ENCODE peak calls at places on chromosomes 16 and 17, in five cellular contexts. C is H1, Z is SK-N-SH, K is GM12878, P is HepG2. L is an unnamed sample.

GRCh38 chr16:47358816-47359215 is 102.0 kb downstream of the ITFG1 start:
- DNase-seq in K (no peak), C (no peak), P (no peak), Z (no peak), L (no peak)

GRCh38 chr16:13439766-13440165 is 480.2 kb upstream of the ERCC4 start:
- DNase-seq in Z (no peak), K (no peak), C (no peak), P (no peak), L (no peak)

GRCh38 chr16:70438325-70438982 is 446 bp downstream of the ST3GAL2 start:
- DNase-seq in C (no peak), Z (no peak), K (no peak), P (no peak), L (peak; percentile 84)

GRCh38 chr17:43917348-43918025 is 10.2 kb upstream of the MPP2 start:
- DNase-seq in C (no peak), Z (no peak), P (no peak), K (no peak), L (peak; percentile 65)

GRCh38 chr17:3602499-3602898 is 6.7 kb downstream of the TRPV1 start:
- DNase-seq in P (peak; percentile 44), Z (peak; percentile 61), C (no peak), K (no peak), L (peak; percentile 75)

GRCh38 chr16:53291757-53292392 is 142.4 kb upstream of the RBL2 start:
- DNase-seq in P (no peak), Z (no peak), C (no peak), K (no peak), L (no peak)

GRCh38 chr17:44409309-44410028 is 20.0 kb upstream of the ITGA2B start:
- DNase-seq in Z (peak; percentile 33), C (no peak), P (no peak), K (no peak), L (no peak)

GRCh38 chr16:87581867-87582220 is 20.5 kb upstream of the JPH3 start:
- DNase-seq in Z (peak; percentile 58), C (no peak), P (peak; percentile 39), K (no peak), L (peak; percentile 78)

GRCh38 chr16:28924399-28924761 is 658 bp downstream of the RABEP2 start:
- DNase-seq in K (no peak), P (no peak), C (no peak), Z (no peak), L (no peak)

GRCh38 chr16:81485824-81486554 is 41.4 kb downstream of the CMIP start:
- DNase-seq in P (no peak), K (no peak), C (no peak), Z (no peak), L (no peak)

GRCh38 chr17:73281926-73282325 is 20.2 kb upstream of the CPSF4L start:
- DNase-seq in C (no peak), Z (no peak), P (no peak), K (peak; percentile 76), L (no peak)

GRCh38 chr16:21156767-21157467 is 1.6 kb upstream of the LDAF1 start:
- DNase-seq in K (no peak), P (peak; percentile 79), C (no peak), Z (peak; percentile 85), L (peak; percentile 66)

GRCh38 chr17:45863857-45864654 is 19.4 kb downstream of the SPPL2C start:
- DNase-seq in K (no peak), P (no peak), C (no peak), Z (no peak), L (no peak)

GRCh38 chr17:36665417-36665816 is 64.0 kb downstream of the MRM1 start:
- DNase-seq in C (no peak), P (no peak), K (no peak), Z (no peak), L (no peak)

GRCh38 chr17:1617620-1618174 is 10.9 kb downstream of the SLC43A2 start:
- DNase-seq in Z (no peak), C (no peak), K (no peak), P (no peak), L (peak; percentile 66)

GRCh38 chr16:87278191-87279093 is 38.8 kb downstream of the C16orf95 start:
- DNase-seq in C (peak; percentile 77), Z (peak; percentile 91), K (no peak), P (peak; percentile 62), L (peak; percentile 82)

GRCh38 chr17:34974794-34975428 is 5.4 kb upstream of the LIG3 start:
- DNase-seq in K (no peak), C (no peak), P (no peak), Z (no peak), L (no peak)

GRCh38 chr17:35001549-35001948 is 21.2 kb downstream of the LIG3 start:
- DNase-seq in K (no peak), P (no peak), C (no peak), Z (no peak), L (no peak)

GRCh38 chr16:84005391-84005790 is 37.2 kb downstream of the SLC38A8 start:
- DNase-seq in P (no peak), K (no peak), Z (no peak), C (no peak), L (no peak)

GRCh38 chr17:76869878-76870714 is 1.9 kb downstream of the MGAT5B start:
- DNase-seq in K (no peak), P (no peak), C (no peak), Z (no peak), L (peak; percentile 20)

GRCh38 chr16:75502916-75503605 is 7.8 kb upstream of the CHST6 start:
- DNase-seq in Z (no peak), P (no peak), C (no peak), K (no peak), L (no peak)

GRCh38 chr17:29063992-29064391 is 21.1 kb downstream of the PIPOX start:
- DNase-seq in C (no peak), P (no peak), K (no peak), Z (no peak), L (no peak)

GRCh38 chr16:28863929-28864886 is 565 bp downstream of the SH2B1 start:
- DNase-seq in K (no peak), P (no peak), C (no peak), Z (peak; percentile 60), L (no peak)

GRCh38 chr17:48011405-48012150 is 26.0 kb downstream of the COPZ2 start:
- DNase-seq in C (no peak), P (peak; percentile 38), K (no peak), Z (peak; percentile 59), L (peak; percentile 81)

GRCh38 chr16:4090476-4090875 is 25.8 kb downstream of the ADCY9 start:
- DNase-seq in K (no peak), P (no peak), Z (no peak), C (no peak), L (no peak)
- TF ChIP-seq CHD2 in K (no peak), P (no peak), Z (no peak), C (no peak), L (no peak)

GRCh38 chr17:79664925-79665738 is 54.3 kb upstream of the RBFOX3 start:
- DNase-seq in K (no peak), Z (peak; percentile 74), C (no peak), P (no peak), L (no peak)
- H3K9ac ChIP-seq in K (no peak overlapping the region), Z (no peak overlapping the region), C (no peak overlapping the region), P (no peak overlapping the region), L (no peak overlapping the region)

GRCh38 chr17:14197582-14197981 is 39.1 kb downstream of the CDRT15 start:
- DNase-seq in K (no peak), Z (no peak), P (no peak), C (no peak), L (no peak)
- TF ChIP-seq CHD2 in K (no peak), Z (no peak), P (no peak), C (no peak), L (no peak)

GRCh38 chr17:32995416-32995815 is 3.8 kb downstream of the SPACA3 start:
- DNase-seq in C (no peak), K (no peak), Z (no peak), P (no peak), L (no peak)

GRCh38 chr17:32993977-32994376 is 2.3 kb downstream of the SPACA3 start:
- DNase-seq in Z (no peak), C (no peak), P (no peak), K (no peak), L (no peak)

GRCh38 chr17:32998111-32998892 is 6.7 kb downstream of the SPACA3 start:
- DNase-seq in Z (peak; percentile 82), P (peak; percentile 35), C (peak; percentile 54), K (no peak), L (peak; percentile 87)

GRCh38 chr17:33002245-33002644 is 10.6 kb downstream of the SPACA3 start:
- DNase-seq in P (no peak), K (no peak), C (no peak), Z (no peak), L (no peak)

GRCh38 chr17:32998893-32999240 is 7.2 kb downstream of the SPACA3 start:
- DNase-seq in C (no peak), P (no peak), Z (no peak), K (no peak), L (no peak)
- H3K9ac ChIP-seq in C (no peak overlapping the region), P (no peak overlapping the region), Z (no peak overlapping the region), K (no peak overlapping the region), L (no peak overlapping the region)

DNA sequence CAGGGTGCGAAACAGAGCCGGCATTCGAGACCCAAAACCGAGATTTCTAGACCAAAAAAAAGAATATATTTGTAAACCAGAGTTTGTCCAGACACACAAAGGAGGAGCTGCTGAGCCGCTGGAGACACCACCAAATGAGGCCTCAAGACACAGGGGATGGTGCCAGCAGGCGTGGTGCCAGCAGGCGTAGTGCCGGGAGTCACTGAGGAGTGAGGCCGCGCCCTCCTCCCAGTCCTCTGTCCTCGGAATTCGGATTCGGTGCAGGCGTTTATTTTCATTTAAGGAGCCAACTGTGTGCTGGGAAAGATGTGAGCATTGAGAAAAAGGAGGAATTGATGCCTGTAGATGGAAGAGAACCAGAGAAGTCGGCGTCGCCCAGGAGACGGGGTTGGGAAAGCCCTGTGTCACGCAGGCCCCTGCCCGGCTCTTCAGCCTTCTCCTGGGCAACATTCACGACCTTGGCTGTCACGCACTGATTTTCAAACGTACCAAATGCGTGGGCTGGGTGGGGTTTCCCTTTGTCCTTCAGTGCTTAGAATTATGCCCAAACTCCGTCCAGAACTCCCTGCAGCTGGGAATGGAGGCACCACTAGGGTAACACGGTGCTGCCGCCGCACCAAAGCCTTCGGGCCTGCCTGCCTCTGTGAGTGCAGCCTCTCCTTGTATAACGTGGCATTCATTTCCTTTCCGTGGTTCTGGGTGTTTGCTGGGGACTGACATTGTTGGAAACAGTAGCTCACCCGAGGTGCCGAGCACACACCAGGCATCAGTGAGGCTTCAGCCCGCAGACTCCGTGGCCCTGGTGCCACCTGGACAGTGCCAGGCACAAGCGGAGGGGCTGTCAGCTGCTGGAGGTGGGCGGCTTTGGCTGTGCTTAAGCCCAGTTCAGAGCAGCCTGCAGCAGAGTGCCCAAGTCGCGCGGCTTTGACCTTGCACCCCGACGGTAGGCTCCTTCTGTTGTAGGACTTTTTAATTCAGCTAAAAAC is 49.0 kb upstream of the CHMP6 start:
- DNase-seq in P (no peak), C (no peak), K (no peak), Z (no peak), L (no peak)
- TF ChIP-seq CHD2 in P (no peak), C (no peak), K (no peak), Z (no peak), L (no peak)

GRCh38 chr17:57456622-57457021 is 200.3 kb downstream of the MSI2 start:
- DNase-seq in C (no peak), K (no peak), P (no peak), Z (no peak), L (no peak)

GRCh38 chr17:57461082-57461481 is 204.8 kb downstream of the MSI2 start:
- DNase-seq in P (no peak), C (no peak), K (no peak), Z (no peak), L (no peak)

GRCh38 chr17:57457188-57457587 is 200.9 kb downstream of the MSI2 start:
- DNase-seq in P (no peak), K (no peak), C (no peak), Z (no peak), L (no peak)

GRCh38 chr17:57459286-57459915 is 203.1 kb downstream of the MSI2 start:
- DNase-seq in K (no peak), Z (no peak), P (peak; percentile 100), C (no peak), L (peak; percentile 67)

GRCh38 chr17:57458718-57459285 is 202.5 kb downstream of the MSI2 start:
- DNase-seq in Z (no peak), P (no peak), C (no peak), K (no peak), L (no peak)
- H3K9ac ChIP-seq in Z (no peak overlapping the region), P (peak overlapping the region; percentile 18), C (no peak overlapping the region), K (peak overlapping the region; percentile 25), L (peak overlapping the region; percentile 57)

L was measured in K562.